ENCODE peak calls at places on chromosomes 16 and 17, in seven cellular contexts. One of them, this sample, is unnamed.
A peak's percentile ranks its signal among the peaks of the same experiment; 100 is the strongest.

GRCh38 chr17:1562178-1562643 is 381 bp downstream of the PITPNA start:
- DNase-seq in neuronal stem cell: no peak
- DNase-seq in H1: no peak
- DNase-seq in small intestine: no peak
- DNase-seq in heart left ventricle: peak; percentile 75
- DNase-seq in tibial nerve: no peak
- DNase-seq in upper lobe of right lung: peak; percentile 87
- DNase-seq in this sample: no peak

GRCh38 chr16:2955779-2956565 is 8.1 kb upstream of the KREMEN2 start:
- DNase-seq in small intestine: no peak
- DNase-seq in tibial nerve: no peak
- DNase-seq in heart left ventricle: no peak
- DNase-seq in upper lobe of right lung: no peak
- DNase-seq in H1: no peak
- DNase-seq in neuronal stem cell: no peak
- DNase-seq in this sample: no peak

GRCh38 chr17:73203135-73203787 is 10.4 kb downstream of the COG1 start:
- DNase-seq in neuronal stem cell: no peak
- DNase-seq in heart left ventricle: no peak
- DNase-seq in H1: no peak
- DNase-seq in small intestine: peak; percentile 99
- DNase-seq in upper lobe of right lung: no peak
- DNase-seq in tibial nerve: no peak
- DNase-seq in this sample: no peak

GRCh38 chr16:27346818-27347217 is 33.0 kb downstream of the IL4R start:
- DNase-seq in neuronal stem cell: no peak
- DNase-seq in H1: no peak
- DNase-seq in heart left ventricle: no peak
- DNase-seq in upper lobe of right lung: no peak
- DNase-seq in small intestine: no peak
- DNase-seq in tibial nerve: no peak
- DNase-seq in this sample: no peak

GRCh38 chr17:79797492-79798295 is 817 bp upstream of the CBX8 start:
- DNase-seq in H1: peak; percentile 65
- DNase-seq in upper lobe of right lung: no peak
- DNase-seq in neuronal stem cell: no peak
- DNase-seq in small intestine: no peak
- DNase-seq in heart left ventricle: peak; percentile 68
- DNase-seq in tibial nerve: no peak
- DNase-seq in this sample: no peak

GRCh38 chr17:72404872-72405271 is 284.1 kb downstream of the SOX9 start:
- DNase-seq in tibial nerve: no peak
- DNase-seq in heart left ventricle: no peak
- DNase-seq in neuronal stem cell: no peak
- DNase-seq in small intestine: no peak
- DNase-seq in upper lobe of right lung: no peak
- DNase-seq in H1: no peak
- DNase-seq in this sample: no peak

GRCh38 chr17:49548506-49549310 is 27.0 kb upstream of the NXPH3 start:
- DNase-seq in H1: peak; percentile 85
- DNase-seq in small intestine: no peak
- DNase-seq in neuronal stem cell: no peak
- DNase-seq in upper lobe of right lung: peak; percentile 69
- DNase-seq in heart left ventricle: no peak
- DNase-seq in tibial nerve: peak; percentile 62
- DNase-seq in this sample: no peak

GRCh38 chr17:82003411-82004381 is 19.0 kb downstream of the CENPX start:
- DNase-seq in heart left ventricle: no peak
- DNase-seq in H1: peak; percentile 51
- DNase-seq in small intestine: no peak
- DNase-seq in tibial nerve: peak; percentile 50
- DNase-seq in upper lobe of right lung: no peak
- DNase-seq in neuronal stem cell: no peak
- DNase-seq in this sample: peak; percentile 88

GRCh38 chr17:66724581-66725341 is 110.2 kb upstream of the CACNG5 start:
- DNase-seq in heart left ventricle: no peak
- DNase-seq in upper lobe of right lung: no peak
- DNase-seq in H1: no peak
- DNase-seq in tibial nerve: no peak
- DNase-seq in small intestine: no peak
- DNase-seq in neuronal stem cell: no peak
- DNase-seq in this sample: no peak

DNA sequence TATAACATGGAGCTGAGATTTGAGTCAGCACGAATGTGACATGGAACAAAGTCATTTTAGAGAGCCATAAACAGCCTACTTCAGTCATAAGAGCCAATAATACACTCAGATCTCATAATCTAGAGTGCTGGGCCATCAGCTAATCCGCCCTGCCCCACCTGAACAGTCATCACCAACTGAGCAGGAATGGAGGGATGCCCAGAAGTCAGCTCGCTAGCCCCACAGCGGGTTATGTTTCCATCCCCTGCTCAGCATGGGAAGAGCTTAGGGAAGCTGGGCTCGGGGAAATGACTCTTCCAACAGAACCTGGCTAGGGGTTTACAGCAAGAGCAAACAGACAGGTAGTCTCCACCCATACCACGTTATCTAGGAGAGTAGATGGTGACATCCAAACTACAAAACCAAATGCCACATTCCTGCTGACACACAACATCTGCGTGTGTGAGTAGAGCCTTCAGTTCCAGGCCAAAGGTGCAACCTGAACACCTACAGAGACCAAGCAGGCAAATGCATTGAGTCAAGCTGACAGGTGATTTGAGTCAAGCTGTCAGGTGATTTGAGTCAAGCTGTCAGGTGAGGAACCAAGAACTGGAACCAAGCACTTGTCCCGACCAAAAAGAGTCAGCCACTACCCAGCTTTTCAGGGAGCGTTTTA is 2.0 kb downstream of the TMEM11 start:
- DNase-seq in tibial nerve: no peak
- DNase-seq in small intestine: peak; percentile 69
- DNase-seq in heart left ventricle: no peak
- DNase-seq in H1: no peak
- DNase-seq in upper lobe of right lung: no peak
- DNase-seq in neuronal stem cell: no peak
- DNase-seq in this sample: no peak
- H3K4me1 ChIP-seq in tibial nerve: peaks cover 24% of the 10 kb centered on the region
- H3K4me1 ChIP-seq in small intestine: peaks cover 3% of the 10 kb centered on the region
- H3K4me1 ChIP-seq in heart left ventricle: peaks cover 67% of the 10 kb centered on the region
- H3K4me1 ChIP-seq in H1: no peaks in the 10 kb centered on the region
- H3K4me1 ChIP-seq in upper lobe of right lung: peaks cover 48% of the 10 kb centered on the region
- H3K4me1 ChIP-seq in neuronal stem cell: peaks cover 14% of the 10 kb centered on the region
- H3K4me1 ChIP-seq in this sample: peaks cover 10% of the 10 kb centered on the region

GRCh38 chr16:7330709-7331108 is 1.9 kb upstream of the RBFOX1 start:
- DNase-seq in H1: no peak
- DNase-seq in neuronal stem cell: no peak
- DNase-seq in heart left ventricle: no peak
- DNase-seq in upper lobe of right lung: no peak
- DNase-seq in tibial nerve: no peak
- DNase-seq in small intestine: no peak
- DNase-seq in this sample: no peak

GRCh38 chr16:7332611-7333010 is at the start of gene RBFOX1:
- DNase-seq in small intestine: no peak
- DNase-seq in tibial nerve: no peak
- DNase-seq in heart left ventricle: no peak
- DNase-seq in neuronal stem cell: no peak
- DNase-seq in H1: no peak
- DNase-seq in upper lobe of right lung: no peak
- DNase-seq in this sample: no peak

GRCh38 chr16:7333326-7333725 is 681 bp downstream of the RBFOX1 start:
- DNase-seq in neuronal stem cell: no peak
- DNase-seq in small intestine: no peak
- DNase-seq in upper lobe of right lung: no peak
- DNase-seq in H1: no peak
- DNase-seq in heart left ventricle: no peak
- DNase-seq in tibial nerve: no peak
- DNase-seq in this sample: no peak

GRCh38 chr16:7334801-7335560 is 2.3 kb downstream of the RBFOX1 start:
- DNase-seq in heart left ventricle: no peak
- DNase-seq in H1: no peak
- DNase-seq in small intestine: no peak
- DNase-seq in tibial nerve: no peak
- DNase-seq in neuronal stem cell: no peak
- DNase-seq in upper lobe of right lung: no peak
- DNase-seq in this sample: no peak

DNA sequence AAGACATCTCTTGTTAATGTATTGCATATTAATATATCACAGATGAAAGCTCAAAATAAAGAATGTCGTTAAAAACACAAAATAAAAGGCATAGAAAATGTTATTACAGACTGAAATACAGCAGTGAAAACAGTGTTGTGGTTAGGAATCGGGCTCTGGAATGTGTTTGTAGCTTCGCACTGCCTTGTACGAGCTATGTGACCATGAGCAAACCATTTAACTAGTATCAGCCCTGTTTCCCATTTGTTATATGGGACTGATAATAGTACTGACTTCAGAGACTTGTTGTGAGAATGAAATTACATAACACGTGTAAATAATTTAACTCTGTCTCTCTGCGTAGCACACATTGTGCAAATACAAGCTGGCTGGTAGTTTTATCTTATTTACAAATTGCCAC is 648 bp upstream of the RBFOX1 start:
- DNase-seq in small intestine: no peak
- DNase-seq in H1: no peak
- DNase-seq in neuronal stem cell: no peak
- DNase-seq in upper lobe of right lung: no peak
- DNase-seq in tibial nerve: no peak
- DNase-seq in heart left ventricle: no peak
- DNase-seq in this sample: no peak
- H3K4me1 ChIP-seq in small intestine: no peaks in the 10 kb centered on the region
- H3K4me1 ChIP-seq in H1: no peaks in the 10 kb centered on the region
- H3K4me1 ChIP-seq in neuronal stem cell: peaks cover 2% of the 10 kb centered on the region
- H3K4me1 ChIP-seq in upper lobe of right lung: no peaks in the 10 kb centered on the region
- H3K4me1 ChIP-seq in tibial nerve: no peaks in the 10 kb centered on the region
- H3K4me1 ChIP-seq in heart left ventricle: no peaks in the 10 kb centered on the region
- H3K4me1 ChIP-seq in this sample: no peaks in the 10 kb centered on the region

GRCh38 chr16:31365131-31365865 is 10.3 kb downstream of the ITGAX start:
- DNase-seq in heart left ventricle: no peak
- DNase-seq in small intestine: no peak
- DNase-seq in upper lobe of right lung: no peak
- DNase-seq in H1: no peak
- DNase-seq in neuronal stem cell: no peak
- DNase-seq in tibial nerve: no peak
- DNase-seq in this sample: no peak

GRCh38 chr16:31361201-31362110 is 6.5 kb downstream of the ITGAX start:
- DNase-seq in heart left ventricle: no peak
- DNase-seq in H1: no peak
- DNase-seq in neuronal stem cell: no peak
- DNase-seq in upper lobe of right lung: no peak
- DNase-seq in small intestine: no peak
- DNase-seq in tibial nerve: no peak
- DNase-seq in this sample: no peak

GRCh38 chr16:31363721-31364120 is 8.7 kb downstream of the ITGAX start:
- DNase-seq in upper lobe of right lung: no peak
- DNase-seq in H1: no peak
- DNase-seq in heart left ventricle: no peak
- DNase-seq in small intestine: no peak
- DNase-seq in tibial nerve: no peak
- DNase-seq in neuronal stem cell: no peak
- DNase-seq in this sample: no peak

GRCh38 chr16:31360296-31360695 is 5.3 kb downstream of the ITGAX start:
- DNase-seq in H1: no peak
- DNase-seq in neuronal stem cell: no peak
- DNase-seq in tibial nerve: no peak
- DNase-seq in upper lobe of right lung: no peak
- DNase-seq in heart left ventricle: no peak
- DNase-seq in small intestine: no peak
- DNase-seq in this sample: no peak

DNA sequence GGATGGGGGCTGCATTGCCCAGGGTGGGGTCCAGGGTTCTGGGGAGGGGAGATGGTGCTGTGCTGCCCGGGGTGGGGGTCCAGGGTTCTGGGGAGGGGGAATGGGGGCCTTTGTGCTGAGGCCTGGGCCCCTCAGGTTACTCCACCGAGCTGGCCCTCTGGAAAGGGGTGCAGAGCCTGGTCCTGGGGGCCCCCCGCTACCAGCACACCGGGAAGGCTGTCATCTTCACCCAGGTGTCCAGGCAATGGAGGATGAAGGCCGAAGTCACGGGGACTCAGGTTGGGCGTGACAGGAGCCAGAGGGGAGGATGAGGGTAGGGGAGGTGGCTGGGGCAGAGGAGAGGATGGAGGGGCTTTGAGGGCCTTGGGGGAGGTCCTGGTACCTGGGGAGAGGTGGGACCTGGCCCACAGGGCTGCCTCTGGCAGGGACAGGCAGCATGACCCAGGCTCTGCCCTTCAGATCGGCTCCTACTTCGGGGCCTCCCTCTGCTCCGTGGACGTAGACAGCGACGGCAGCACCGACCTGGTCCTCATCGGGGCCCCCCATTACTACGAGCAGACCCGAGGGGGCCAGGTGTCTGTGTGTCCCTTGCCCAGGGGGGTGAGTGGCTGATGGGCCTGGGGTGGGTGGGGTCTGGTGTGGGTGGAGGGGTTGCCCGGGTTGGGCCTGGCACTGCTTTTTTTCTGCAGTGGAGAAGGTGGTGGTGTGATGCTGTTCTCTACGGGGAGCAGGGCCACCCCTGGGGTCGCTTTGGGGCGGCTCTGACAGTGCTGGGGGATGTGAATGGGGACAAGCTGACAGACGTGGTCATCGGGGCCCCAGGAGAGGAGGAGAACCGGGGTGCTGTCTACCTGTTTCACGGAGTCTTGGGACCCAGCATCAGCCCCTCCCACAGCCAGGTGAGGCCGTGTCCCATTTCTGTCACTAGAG is 7.8 kb downstream of the ITGAX start:
- DNase-seq in heart left ventricle: no peak
- DNase-seq in upper lobe of right lung: no peak
- DNase-seq in H1: no peak
- DNase-seq in tibial nerve: no peak
- DNase-seq in neuronal stem cell: no peak
- DNase-seq in small intestine: no peak
- DNase-seq in this sample: no peak
- H3K4me1 ChIP-seq in heart left ventricle: peaks cover 30% of the 10 kb centered on the region
- H3K4me1 ChIP-seq in upper lobe of right lung: no peaks in the 10 kb centered on the region
- H3K4me1 ChIP-seq in H1: no peaks in the 10 kb centered on the region
- H3K4me1 ChIP-seq in tibial nerve: no peaks in the 10 kb centered on the region
- H3K4me1 ChIP-seq in neuronal stem cell: no peaks in the 10 kb centered on the region
- H3K4me1 ChIP-seq in small intestine: no peaks in the 10 kb centered on the region
- H3K4me1 ChIP-seq in this sample: no peaks in the 10 kb centered on the region

GRCh38 chr17:28720247-28720996 is 637 bp downstream of the RPL23A start:
- DNase-seq in upper lobe of right lung: no peak
- DNase-seq in heart left ventricle: no peak
- DNase-seq in small intestine: no peak
- DNase-seq in H1: no peak
- DNase-seq in tibial nerve: no peak
- DNase-seq in neuronal stem cell: no peak
- DNase-seq in this sample: no peak

GRCh38 chr17:28724500-28725165 is 1.4 kb downstream of the TLCD1 start:
- DNase-seq in small intestine: no peak
- DNase-seq in heart left ventricle: peak; percentile 28
- DNase-seq in H1: no peak
- DNase-seq in tibial nerve: no peak
- DNase-seq in neuronal stem cell: no peak
- DNase-seq in upper lobe of right lung: no peak
- DNase-seq in this sample: no peak

GRCh38 chr17:28725166-28725659 is 820 bp downstream of the TLCD1 start:
- DNase-seq in small intestine: peak; percentile 29
- DNase-seq in upper lobe of right lung: no peak
- DNase-seq in neuronal stem cell: no peak
- DNase-seq in H1: no peak
- DNase-seq in heart left ventricle: no peak
- DNase-seq in tibial nerve: no peak
- DNase-seq in this sample: no peak

GRCh38 chr17:28723159-28723835 is 2.7 kb downstream of the TLCD1 start:
- DNase-seq in small intestine: no peak
- DNase-seq in neuronal stem cell: no peak
- DNase-seq in tibial nerve: no peak
- DNase-seq in heart left ventricle: no peak
- DNase-seq in upper lobe of right lung: no peak
- DNase-seq in H1: no peak
- DNase-seq in this sample: no peak

GRCh38 chr17:28722413-28723158 is 2.8 kb downstream of the RPL23A start:
- DNase-seq in small intestine: no peak
- DNase-seq in upper lobe of right lung: no peak
- DNase-seq in heart left ventricle: no peak
- DNase-seq in tibial nerve: no peak
- DNase-seq in H1: no peak
- DNase-seq in neuronal stem cell: no peak
- DNase-seq in this sample: no peak
- H3K4me1 ChIP-seq in small intestine: no peaks in the 10 kb centered on the region
- H3K4me1 ChIP-seq in upper lobe of right lung: peaks cover 55% of the 10 kb centered on the region
- H3K4me1 ChIP-seq in heart left ventricle: peaks cover 68% of the 10 kb centered on the region
- H3K4me1 ChIP-seq in tibial nerve: peaks cover 53% of the 10 kb centered on the region
- H3K4me1 ChIP-seq in H1: no peaks in the 10 kb centered on the region
- H3K4me1 ChIP-seq in neuronal stem cell: peaks cover 35% of the 10 kb centered on the region
- H3K4me1 ChIP-seq in this sample: peaks cover 32% of the 10 kb centered on the region